ENCODE peak calls at places on chromosomes 6 and 20, in ten cellular contexts. One of them, this sample, is unnamed.

GRCh38 chr20:58480455-58481356 is 34.5 kb downstream of the APCDD1L start:
- DNase-seq in astrocyte: no peak
- DNase-seq in PC-3: no peak
- DNase-seq in mucosa of descending colon: no peak
- DNase-seq in cardiac muscle cell: no peak
- DNase-seq in pancreas: no peak
- DNase-seq in sigmoid colon: no peak
- DNase-seq in A549: no peak
- DNase-seq in CD4-positive, alpha-beta memory T cell: no peak
- DNase-seq in aorta: peak; percentile 59
- DNase-seq in this sample: no peak

GRCh38 chr6:130111031-130111430 is 92.7 kb downstream of the L3MBTL3 start:
- DNase-seq in astrocyte: no peak
- DNase-seq in PC-3: no peak
- DNase-seq in mucosa of descending colon: no peak
- DNase-seq in cardiac muscle cell: no peak
- DNase-seq in pancreas: no peak
- DNase-seq in sigmoid colon: no peak
- DNase-seq in A549: no peak
- DNase-seq in CD4-positive, alpha-beta memory T cell: no peak
- DNase-seq in aorta: no peak
- DNase-seq in this sample: no peak

GRCh38 chr6:25279748-25280616 is 808 bp downstream of the CARMIL1 start:
- DNase-seq in astrocyte: no peak
- DNase-seq in PC-3: peak; percentile 19
- DNase-seq in mucosa of descending colon: peak; percentile 68
- DNase-seq in cardiac muscle cell: peak; percentile 50
- DNase-seq in pancreas: peak; percentile 52
- DNase-seq in sigmoid colon: peak; percentile 68
- DNase-seq in A549: peak; percentile 44
- DNase-seq in CD4-positive, alpha-beta memory T cell: no peak
- DNase-seq in aorta: peak; percentile 79
- DNase-seq in this sample: no peak

GRCh38 chr6:44977406-44977740 is 350.8 kb upstream of the RUNX2 start:
- DNase-seq in astrocyte: no peak
- DNase-seq in PC-3: no peak
- DNase-seq in mucosa of descending colon: no peak
- DNase-seq in cardiac muscle cell: no peak
- DNase-seq in pancreas: no peak
- DNase-seq in sigmoid colon: no peak
- DNase-seq in A549: no peak
- DNase-seq in CD4-positive, alpha-beta memory T cell: peak; percentile 80
- DNase-seq in aorta: no peak
- DNase-seq in this sample: no peak

GRCh38 chr6:156886409-156886808 is 109.2 kb downstream of the ARID1B start:
- DNase-seq in astrocyte: no peak
- DNase-seq in PC-3: no peak
- DNase-seq in mucosa of descending colon: no peak
- DNase-seq in cardiac muscle cell: no peak
- DNase-seq in pancreas: peak; percentile 49
- DNase-seq in sigmoid colon: no peak
- DNase-seq in A549: no peak
- DNase-seq in CD4-positive, alpha-beta memory T cell: no peak
- DNase-seq in aorta: no peak
- DNase-seq in this sample: peak; percentile 30

GRCh38 chr6:142737368-142738060 is 207.5 kb downstream of the HIVEP2 start:
- DNase-seq in astrocyte: no peak
- DNase-seq in PC-3: no peak
- DNase-seq in mucosa of descending colon: no peak
- DNase-seq in cardiac muscle cell: no peak
- DNase-seq in pancreas: no peak
- DNase-seq in sigmoid colon: no peak
- DNase-seq in A549: no peak
- DNase-seq in CD4-positive, alpha-beta memory T cell: no peak
- DNase-seq in aorta: no peak
- DNase-seq in this sample: no peak

GRCh38 chr6:20168668-20169633 is 43.3 kb downstream of the MBOAT1 start:
- DNase-seq in astrocyte: no peak
- DNase-seq in PC-3: no peak
- DNase-seq in mucosa of descending colon: no peak
- DNase-seq in cardiac muscle cell: no peak
- DNase-seq in pancreas: no peak
- DNase-seq in sigmoid colon: no peak
- DNase-seq in A549: no peak
- DNase-seq in CD4-positive, alpha-beta memory T cell: no peak
- DNase-seq in aorta: no peak
- DNase-seq in this sample: no peak

GRCh38 chr6:38715016-38715809 is at the start of gene DNAH8:
- DNase-seq in astrocyte: no peak
- DNase-seq in PC-3: no peak
- DNase-seq in mucosa of descending colon: no peak
- DNase-seq in cardiac muscle cell: peak; percentile 38
- DNase-seq in pancreas: no peak
- DNase-seq in sigmoid colon: no peak
- DNase-seq in A549: no peak
- DNase-seq in CD4-positive, alpha-beta memory T cell: no peak
- DNase-seq in aorta: no peak
- DNase-seq in this sample: no peak

GRCh38 chr6:1608222-1608975 is 1.3 kb upstream of the FOXC1 start:
- DNase-seq in astrocyte: no peak
- DNase-seq in PC-3: no peak
- DNase-seq in mucosa of descending colon: no peak
- DNase-seq in cardiac muscle cell: no peak
- DNase-seq in pancreas: no peak
- DNase-seq in sigmoid colon: no peak
- DNase-seq in A549: no peak
- DNase-seq in CD4-positive, alpha-beta memory T cell: no peak
- DNase-seq in aorta: no peak
- DNase-seq in this sample: no peak

GRCh38 chr6:137223370-137224131 is 4.4 kb upstream of the IFNGR1 start:
- DNase-seq in astrocyte: peak; percentile 32
- DNase-seq in PC-3: peak; percentile 74
- DNase-seq in mucosa of descending colon: no peak
- DNase-seq in cardiac muscle cell: no peak
- DNase-seq in pancreas: no peak
- DNase-seq in sigmoid colon: peak; percentile 75
- DNase-seq in A549: peak; percentile 75
- DNase-seq in CD4-positive, alpha-beta memory T cell: no peak
- DNase-seq in aorta: peak; percentile 42
- DNase-seq in this sample: peak; percentile 43

GRCh38 chr20:18272451-18272850 is 15.9 kb upstream of the ZNF133 start:
- DNase-seq in astrocyte: no peak
- DNase-seq in PC-3: peak; percentile 19
- DNase-seq in mucosa of descending colon: no peak
- DNase-seq in cardiac muscle cell: no peak
- DNase-seq in pancreas: no peak
- DNase-seq in sigmoid colon: no peak
- DNase-seq in A549: peak; percentile 37
- DNase-seq in CD4-positive, alpha-beta memory T cell: no peak
- DNase-seq in aorta: no peak
- DNase-seq in this sample: peak; percentile 10

GRCh38 chr20:14406495-14406894 is 69.1 kb upstream of the FLRT3 start:
- DNase-seq in astrocyte: peak; percentile 44
- DNase-seq in PC-3: peak; percentile 94
- DNase-seq in mucosa of descending colon: no peak
- DNase-seq in cardiac muscle cell: no peak
- DNase-seq in pancreas: no peak
- DNase-seq in sigmoid colon: no peak
- DNase-seq in A549: peak; percentile 96
- DNase-seq in CD4-positive, alpha-beta memory T cell: no peak
- DNase-seq in aorta: no peak
- DNase-seq in this sample: peak; percentile 56

GRCh38 chr20:25372584-25373336 is 17.9 kb downstream of the ABHD12 start:
- DNase-seq in astrocyte: peak; percentile 98
- DNase-seq in PC-3: peak; percentile 95
- DNase-seq in mucosa of descending colon: no peak
- DNase-seq in cardiac muscle cell: no peak
- DNase-seq in pancreas: no peak
- DNase-seq in sigmoid colon: no peak
- DNase-seq in A549: peak; percentile 40
- DNase-seq in CD4-positive, alpha-beta memory T cell: no peak
- DNase-seq in aorta: no peak
- DNase-seq in this sample: peak; percentile 98

GRCh38 chr20:25369971-25370370 is 20.7 kb downstream of the ABHD12 start:
- DNase-seq in astrocyte: no peak
- DNase-seq in PC-3: no peak
- DNase-seq in mucosa of descending colon: no peak
- DNase-seq in cardiac muscle cell: no peak
- DNase-seq in pancreas: no peak
- DNase-seq in sigmoid colon: no peak
- DNase-seq in A549: no peak
- DNase-seq in CD4-positive, alpha-beta memory T cell: no peak
- DNase-seq in aorta: no peak
- DNase-seq in this sample: no peak

GRCh38 chr20:25369529-25369928 is 21.1 kb downstream of the ABHD12 start:
- DNase-seq in astrocyte: no peak
- DNase-seq in PC-3: no peak
- DNase-seq in mucosa of descending colon: no peak
- DNase-seq in cardiac muscle cell: no peak
- DNase-seq in pancreas: no peak
- DNase-seq in sigmoid colon: no peak
- DNase-seq in A549: no peak
- DNase-seq in CD4-positive, alpha-beta memory T cell: no peak
- DNase-seq in aorta: no peak
- DNase-seq in this sample: no peak

GRCh38 chr20:25364879-25365699 is 25.5 kb downstream of the ABHD12 start:
- DNase-seq in astrocyte: no peak
- DNase-seq in PC-3: no peak
- DNase-seq in mucosa of descending colon: no peak
- DNase-seq in cardiac muscle cell: no peak
- DNase-seq in pancreas: no peak
- DNase-seq in sigmoid colon: no peak
- DNase-seq in A549: no peak
- DNase-seq in CD4-positive, alpha-beta memory T cell: no peak
- DNase-seq in aorta: no peak
- DNase-seq in this sample: no peak

GRCh38 chr20:25368526-25368925 is 22.1 kb downstream of the ABHD12 start:
- DNase-seq in astrocyte: no peak
- DNase-seq in PC-3: no peak
- DNase-seq in mucosa of descending colon: no peak
- DNase-seq in cardiac muscle cell: no peak
- DNase-seq in pancreas: no peak
- DNase-seq in sigmoid colon: no peak
- DNase-seq in A549: no peak
- DNase-seq in CD4-positive, alpha-beta memory T cell: no peak
- DNase-seq in aorta: no peak
- DNase-seq in this sample: no peak
- H3K9me3 ChIP-seq in astrocyte: peaks cover 16% of the 10 kb centered on the region
- H3K9me3 ChIP-seq in PC-3: peaks cover 14% of the 10 kb centered on the region
- H3K9me3 ChIP-seq in mucosa of descending colon: no peaks in the 10 kb centered on the region
- H3K9me3 ChIP-seq in cardiac muscle cell: no peaks in the 10 kb centered on the region
- H3K9me3 ChIP-seq in pancreas: no peaks in the 10 kb centered on the region
- H3K9me3 ChIP-seq in sigmoid colon: no peaks in the 10 kb centered on the region
- H3K9me3 ChIP-seq in A549: peaks cover 17% of the 10 kb centered on the region
- H3K9me3 ChIP-seq in CD4-positive, alpha-beta memory T cell: no peaks in the 10 kb centered on the region
- H3K9me3 ChIP-seq in aorta: no peaks in the 10 kb centered on the region
- H3K9me3 ChIP-seq in this sample: no peaks in the 10 kb centered on the region

DNA sequence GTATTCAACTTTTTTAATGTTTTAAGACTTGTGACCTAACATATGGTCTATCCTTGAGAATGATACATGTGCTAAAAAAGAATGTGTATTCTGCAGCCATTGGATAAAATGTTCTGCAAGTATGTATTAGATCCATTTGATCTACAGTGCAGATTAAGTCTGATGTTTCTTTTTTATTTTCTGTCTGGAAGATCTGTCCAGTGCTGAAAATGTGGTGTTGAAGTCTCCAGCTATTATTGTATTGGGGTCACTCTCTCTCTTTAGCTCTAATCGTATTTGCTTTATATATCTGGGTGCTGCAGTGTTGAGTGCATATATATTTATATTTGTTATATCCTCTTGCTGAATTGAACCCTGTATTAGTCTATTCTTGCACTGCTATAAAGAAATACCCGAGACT is 44.2 kb upstream of the TRIM39 start:
- DNase-seq in astrocyte: no peak
- DNase-seq in PC-3: no peak
- DNase-seq in mucosa of descending colon: no peak
- DNase-seq in cardiac muscle cell: no peak
- DNase-seq in pancreas: no peak
- DNase-seq in sigmoid colon: no peak
- DNase-seq in A549: no peak
- DNase-seq in CD4-positive, alpha-beta memory T cell: no peak
- DNase-seq in aorta: no peak
- DNase-seq in this sample: no peak
- H3K9me3 ChIP-seq in astrocyte: peaks cover 44% of the 10 kb centered on the region
- H3K9me3 ChIP-seq in PC-3: peaks cover 21% of the 10 kb centered on the region
- H3K9me3 ChIP-seq in mucosa of descending colon: peaks cover 99% of the 10 kb centered on the region
- H3K9me3 ChIP-seq in cardiac muscle cell: no peaks in the 10 kb centered on the region
- H3K9me3 ChIP-seq in pancreas: no peaks in the 10 kb centered on the region
- H3K9me3 ChIP-seq in sigmoid colon: peaks cover 50% of the 10 kb centered on the region
- H3K9me3 ChIP-seq in A549: peaks cover 78% of the 10 kb centered on the region
- H3K9me3 ChIP-seq in CD4-positive, alpha-beta memory T cell: peaks cover 4% of the 10 kb centered on the region
- H3K9me3 ChIP-seq in aorta: peaks cover 15% of the 10 kb centered on the region
- H3K9me3 ChIP-seq in this sample: no peaks in the 10 kb centered on the region

GRCh38 chr20:61757-62156 is 25.7 kb upstream of the DEFB125 start:
- DNase-seq in astrocyte: no peak
- DNase-seq in PC-3: no peak
- DNase-seq in mucosa of descending colon: no peak
- DNase-seq in cardiac muscle cell: no peak
- DNase-seq in pancreas: no peak
- DNase-seq in sigmoid colon: no peak
- DNase-seq in A549: peak; percentile 39
- DNase-seq in CD4-positive, alpha-beta memory T cell: no peak
- DNase-seq in aorta: no peak
- DNase-seq in this sample: peak; percentile 0
- H3K9me3 ChIP-seq in astrocyte: peaks cover 30% of the 10 kb centered on the region
- H3K9me3 ChIP-seq in PC-3: peaks cover 28% of the 10 kb centered on the region
- H3K9me3 ChIP-seq in mucosa of descending colon: peaks cover 16% of the 10 kb centered on the region
- H3K9me3 ChIP-seq in cardiac muscle cell: no peaks in the 10 kb centered on the region
- H3K9me3 ChIP-seq in pancreas: no peaks in the 10 kb centered on the region
- H3K9me3 ChIP-seq in sigmoid colon: no peaks in the 10 kb centered on the region
- H3K9me3 ChIP-seq in A549: peaks cover 26% of the 10 kb centered on the region
- H3K9me3 ChIP-seq in CD4-positive, alpha-beta memory T cell: no peaks in the 10 kb centered on the region
- H3K9me3 ChIP-seq in aorta: peaks cover 4% of the 10 kb centered on the region
- H3K9me3 ChIP-seq in this sample: no peaks in the 10 kb centered on the region

DNA sequence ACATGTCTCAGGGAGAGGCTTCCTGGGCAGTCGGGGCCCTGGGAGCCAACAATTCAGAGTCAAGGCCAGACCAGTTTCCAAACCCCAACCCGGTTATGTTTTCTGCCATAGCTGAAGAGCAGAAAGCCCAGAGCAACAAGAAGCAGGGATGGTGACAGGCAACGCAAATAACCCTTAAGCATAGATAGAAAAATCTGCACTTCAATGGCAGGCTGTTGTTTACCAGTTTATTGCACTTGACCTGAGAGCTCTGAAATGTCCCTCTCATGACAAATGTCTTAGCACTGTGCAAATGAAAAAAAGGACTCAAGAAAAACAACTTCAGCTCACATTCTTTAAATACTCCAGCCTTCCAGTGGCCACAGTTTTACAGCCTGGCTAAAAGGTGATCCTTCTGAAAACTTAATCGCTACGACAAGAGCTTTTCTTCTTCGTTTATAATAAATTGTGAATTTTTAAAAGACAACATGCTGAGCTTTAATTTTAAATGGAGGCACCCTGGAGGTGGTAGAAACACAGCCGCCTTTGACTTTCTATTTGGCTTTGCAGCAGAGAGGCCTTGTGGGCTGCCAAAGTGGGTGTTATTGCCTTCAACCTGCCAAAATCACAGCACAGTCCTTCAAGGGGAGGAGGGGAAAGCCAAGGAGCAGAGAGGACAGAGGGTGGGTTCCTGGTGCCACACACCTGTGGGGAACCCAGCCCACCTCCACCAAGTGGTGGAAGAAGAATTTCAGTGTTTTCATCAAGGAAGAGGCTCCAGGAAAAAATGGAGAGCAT is 289.5 kb upstream of the CDYL start:
- DNase-seq in astrocyte: peak; percentile 15
- DNase-seq in PC-3: no peak
- DNase-seq in mucosa of descending colon: no peak
- DNase-seq in cardiac muscle cell: peak; percentile 28
- DNase-seq in pancreas: no peak
- DNase-seq in sigmoid colon: no peak
- DNase-seq in A549: no peak
- DNase-seq in CD4-positive, alpha-beta memory T cell: no peak
- DNase-seq in aorta: no peak
- DNase-seq in this sample: peak; percentile 26
- H3K9me3 ChIP-seq in astrocyte: peaks cover 16% of the 10 kb centered on the region
- H3K9me3 ChIP-seq in PC-3: peaks cover 17% of the 10 kb centered on the region
- H3K9me3 ChIP-seq in mucosa of descending colon: peaks cover 13% of the 10 kb centered on the region
- H3K9me3 ChIP-seq in cardiac muscle cell: no peaks in the 10 kb centered on the region
- H3K9me3 ChIP-seq in pancreas: no peaks in the 10 kb centered on the region
- H3K9me3 ChIP-seq in sigmoid colon: peaks cover 5% of the 10 kb centered on the region
- H3K9me3 ChIP-seq in A549: peaks cover 30% of the 10 kb centered on the region
- H3K9me3 ChIP-seq in CD4-positive, alpha-beta memory T cell: no peaks in the 10 kb centered on the region
- H3K9me3 ChIP-seq in aorta: peaks cover 2% of the 10 kb centered on the region
- H3K9me3 ChIP-seq in this sample: no peaks in the 10 kb centered on the region